ENCODE peak calls at places on chromosomes 1 and 21, in four cellular contexts. V is K562, I is HepG2, E is GM12878. S is an unnamed sample.
A peak's percentile ranks its signal among the peaks of the same experiment; 100 is the strongest.

GRCh38 chr1:228267962-228268890 is 60.4 kb downstream of the OBSCN start:
- DNase-seq in E (no peak), V (peak; percentile 54), I (no peak), S (no peak)

GRCh38 chr1:187306671-187307415 is 478.1 kb downstream of the PLA2G4A start:
- DNase-seq in I (no peak), V (no peak), E (no peak), S (no peak)

GRCh38 chr1:58162952-58163550 is 383.5 kb downstream of the OMA1 start:
- DNase-seq in V (peak; percentile 61), I (peak; percentile 57), E (no peak), S (peak; percentile 5)

GRCh38 chr1:29679828-29680558 is 443.7 kb downstream of the PTPRU start:
- DNase-seq in E (no peak), I (no peak), V (no peak), S (no peak)

GRCh38 chr1:62687903-62688686 is at the start of gene DOCK7:
- DNase-seq in E (no peak), I (peak; percentile 48), V (peak; percentile 73), S (peak; percentile 77)

GRCh38 chr1:204523605-204524215 is 7.5 kb downstream of the MDM4 start:
- DNase-seq in E (no peak), I (peak; percentile 18), V (peak; percentile 42), S (no peak)

GRCh38 chr1:17860812-17861211 is 105.7 kb downstream of the ACTL8 start:
- DNase-seq in I (no peak), V (no peak), E (no peak), S (no peak)

GRCh38 chr21:45494135-45494850 is 47.9 kb downstream of the SLC19A1 start:
- DNase-seq in E (no peak), I (no peak), V (no peak), S (no peak)

GRCh38 chr1:160798439-160798838 is 2.5 kb downstream of the LY9 start:
- DNase-seq in E (no peak), I (no peak), V (no peak), S (no peak)

GRCh38 chr1:89068291-89068690 is 3.3 kb upstream of the GBP1 start:
- DNase-seq in V (no peak), E (no peak), I (no peak), S (no peak)

GRCh38 chr1:39117985-39118384 is 86.5 kb upstream of the MACF1 start:
- DNase-seq in V (no peak), I (no peak), E (no peak), S (no peak)

GRCh38 chr21:37642493-37642892 is 273.8 kb downstream of the KCNJ6 start:
- DNase-seq in V (peak; percentile 74), I (peak; percentile 32), E (no peak), S (peak; percentile 37)

GRCh38 chr1:201475915-201476669 is 7.1 kb upstream of the PHLDA3 start:
- DNase-seq in I (no peak), V (no peak), E (no peak), S (no peak)

GRCh38 chr1:107016376-107016978 is 40.0 kb upstream of the PRMT6 start:
- DNase-seq in E (peak; percentile 28), I (no peak), V (no peak), S (no peak)

GRCh38 chr1:95497566-95497965 is 263.6 kb downstream of the RWDD3 start:
- DNase-seq in V (no peak), I (no peak), E (no peak), S (no peak)

GRCh38 chr1:199685369-199685768 is 342.1 kb upstream of the NR5A2 start:
- DNase-seq in E (no peak), I (peak; percentile 7), V (no peak), S (no peak)

GRCh38 chr1:31866450-31866801 is 50.6 kb upstream of the SPOCD1 start:
- DNase-seq in V (peak; percentile 76), I (no peak), E (no peak), S (no peak)

GRCh38 chr21:38982096-38982495 is 176.4 kb downstream of the ETS2 start:
- DNase-seq in V (no peak), E (no peak), I (peak; percentile 56), S (no peak)

GRCh38 chr1:176157995-176158394 is 49.1 kb downstream of the COP1 start:
- DNase-seq in E (no peak), I (no peak), V (no peak), S (no peak)

GRCh38 chr1:179300112-179300511 is 6.5 kb downstream of the SOAT1 start:
- DNase-seq in I (no peak), V (no peak), E (no peak), S (no peak)

GRCh38 chr1:162011337-162012012 is 12.2 kb downstream of the OLFML2B start:
- DNase-seq in I (no peak), E (no peak), V (no peak), S (no peak)

GRCh38 chr1:38833146-38833545 is 26.4 kb downstream of the RRAGC start:
- DNase-seq in E (no peak), V (no peak), I (no peak), S (no peak)

GRCh38 chr1:41501581-41501980 is 17.1 kb upstream of the EDN2 start:
- DNase-seq in I (no peak), E (no peak), V (no peak), S (no peak)

GRCh38 chr1:223258751-223259177 is 105.2 kb downstream of the SUSD4 start:
- DNase-seq in I (peak; percentile 10), E (no peak), V (peak; percentile 55), S (peak; percentile 80)

GRCh38 chr1:63795455-63795854 is 21.6 kb downstream of the ROR1 start:
- DNase-seq in E (no peak), V (no peak), I (no peak), S (no peak)

GRCh38 chr1:196933531-196934189 is 9.9 kb upstream of the CFHR2 start:
- DNase-seq in V (peak; percentile 85), I (no peak), E (no peak), S (no peak)

GRCh38 chr1:8274396-8274795 is 43.5 kb upstream of the SLC45A1 start:
- DNase-seq in V (no peak), E (no peak), I (no peak), S (no peak)

GRCh38 chr1:53380296-53380695 is 52.4 kb upstream of the LRP8 start:
- DNase-seq in E (no peak), V (no peak), I (no peak), S (no peak)

GRCh38 chr1:11355594-11356467 is 82.8 kb downstream of the UBIAD1 start:
- DNase-seq in I (no peak), V (no peak), E (no peak), S (no peak)

GRCh38 chr21:33212159-33212851 is 17.4 kb upstream of the IFNAR2 start:
- DNase-seq in V (peak; percentile 83), I (no peak), E (no peak), S (no peak)

GRCh38 chr1:190754769-190755168 is 277.1 kb upstream of the BRINP3 start:
- DNase-seq in V (peak; percentile 34), I (peak; percentile 3), E (no peak), S (peak; percentile 1)

GRCh38 chr1:235650341-235651169 is 971 bp upstream of the GNG4 start:
- DNase-seq in V (no peak), I (peak; percentile 90), E (no peak), S (no peak)
- TF ChIP-seq REST in V (no peak), I (peak; percentile 72), E (no peak), S (no peak)

DNA sequence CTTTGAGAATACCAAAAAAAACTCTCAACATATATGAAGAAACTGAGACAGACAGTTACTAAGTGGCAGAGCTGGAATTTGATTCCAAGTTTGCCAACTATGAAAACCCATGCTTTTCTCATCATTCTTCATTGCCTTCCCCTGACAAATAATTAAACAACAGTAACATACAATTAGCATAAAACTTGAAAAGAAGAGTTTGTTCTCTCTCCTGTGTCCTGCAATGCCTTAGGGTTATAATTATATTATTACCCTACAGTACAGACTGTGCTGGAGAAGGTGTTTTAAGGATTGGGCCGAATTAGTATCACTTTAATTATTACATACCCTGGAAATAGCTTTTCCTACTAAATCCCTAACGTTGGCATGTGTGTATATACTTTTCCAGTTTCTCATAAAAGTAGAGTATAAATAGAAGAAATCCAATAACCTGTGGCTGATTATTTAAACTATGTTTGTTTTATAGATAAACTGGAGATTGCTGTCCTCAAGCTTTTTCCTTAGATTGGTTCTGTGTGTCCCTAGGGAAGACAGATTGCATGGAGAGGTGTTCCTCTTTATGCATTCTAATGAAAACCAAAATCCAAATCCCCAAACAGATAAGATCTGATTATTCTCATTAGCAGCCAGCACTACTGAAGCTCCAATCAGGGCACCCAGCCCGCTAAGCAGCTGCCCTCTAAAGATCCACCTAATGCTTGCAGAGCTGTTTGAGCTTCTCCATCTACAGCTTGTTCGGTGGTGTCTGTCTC is 156.3 kb downstream of the TM2D1 start:
- DNase-seq in E (no peak), I (no peak), V (no peak), S (no peak)
- TF ChIP-seq POLR2AphosphoS2 in E (no peak), I (no peak), V (no peak), S (no peak)

GRCh38 chr1:198542632-198543031 is 2.2 kb upstream of the ATP6V1G3 start:
- DNase-seq in V (no peak), E (no peak), I (no peak), S (no peak)

GRCh38 chr1:198545156-198545555 is 4.7 kb upstream of the ATP6V1G3 start:
- DNase-seq in I (no peak), E (no peak), V (no peak), S (no peak)

GRCh38 chr1:198544265-198544664 is 3.8 kb upstream of the ATP6V1G3 start:
- DNase-seq in V (no peak), I (no peak), E (no peak), S (no peak)

GRCh38 chr1:198541737-198542136 is 1.3 kb upstream of the ATP6V1G3 start:
- DNase-seq in I (no peak), V (no peak), E (no peak), S (no peak)

GRCh38 chr1:198543670-198544260 is 3.3 kb upstream of the ATP6V1G3 start:
- DNase-seq in I (no peak), V (no peak), E (no peak), S (no peak)
- TF ChIP-seq SMC3 in I (no peak), V (no peak), E (no peak), S (no peak)

GRCh38 chr1:16218674-16219071 is 6.2 kb upstream of the ARHGEF19 start:
- DNase-seq in I (no peak), V (no peak), E (no peak), S (no peak)

GRCh38 chr1:16218014-16218673 is 5.7 kb upstream of the ARHGEF19 start:
- DNase-seq in E (no peak), V (no peak), I (no peak), S (no peak)

GRCh38 chr1:16215882-16216753 is 3.7 kb upstream of the ARHGEF19 start:
- DNase-seq in E (peak; percentile 26), I (peak; percentile 61), V (peak; percentile 99), S (peak; percentile 58)

GRCh38 chr1:16220101-16220500 is 7.6 kb upstream of the ARHGEF19 start:
- DNase-seq in E (no peak), V (no peak), I (no peak), S (no peak)

DNA sequence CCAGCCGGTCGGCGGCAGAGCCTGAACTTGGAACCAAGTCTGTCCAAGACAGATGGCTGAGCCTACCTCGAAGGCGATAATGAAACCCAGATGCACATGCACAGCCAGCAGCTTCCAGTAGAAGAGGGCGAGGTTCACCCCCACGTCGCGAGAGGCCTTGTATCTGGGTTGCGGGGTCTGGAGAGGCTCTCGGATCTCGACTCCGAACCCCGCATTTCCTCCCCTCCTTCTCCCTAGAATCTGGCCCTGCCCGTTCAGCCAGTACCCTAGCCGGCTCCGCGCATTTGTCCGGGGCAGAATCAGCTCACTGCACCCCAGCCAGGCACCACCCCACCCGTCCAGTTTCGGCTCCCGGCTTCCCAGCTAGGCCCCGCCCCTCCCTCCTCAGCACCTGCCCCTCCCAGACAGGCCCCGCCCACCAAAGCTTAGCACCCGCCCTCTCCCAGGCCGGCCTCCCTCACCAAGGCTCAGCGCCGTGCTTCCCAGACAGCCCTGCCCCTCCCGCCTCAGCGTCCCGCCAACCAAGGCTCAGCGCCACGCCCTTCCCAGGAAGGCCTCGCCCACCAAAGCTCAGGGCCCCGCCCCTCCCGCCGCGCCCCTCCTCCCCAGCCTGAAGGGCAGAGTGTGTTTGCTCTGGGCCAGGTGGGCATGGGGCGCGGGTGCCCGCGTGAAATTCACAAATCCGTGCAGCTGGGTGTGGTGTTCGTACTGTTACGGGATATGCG is 4.8 kb upstream of the ARHGEF19 start:
- DNase-seq in E (peak; percentile 78), I (peak; percentile 88), V (peak; percentile 99), S (peak; percentile 66)
- TF ChIP-seq REST in E (no peak), I (no peak), V (no peak), S (no peak)